ENCODE peak calls at places on chromosomes 13 and 19, in eight cellular contexts. W is stromal cell of bone marrow; N is H7; E is naive thymus-derived CD4-positive, alpha-beta T cell; I is osteoblast; Q is stimulated activated CD8-positive, alpha-beta memory T cell treated with anti-CD3 and anti-CD28 coated beads, Interleukin-4, amount 100 ng/mL, for 24 hours; F is stimulated activated CD4-positive, alpha-beta T cell treated with anti-CD3 and anti-CD28 coated beads, Interleukin-1b, Interleukin-23, amount 100 ng/mL, for 1 hour; S is tibial nerve. K is an unnamed sample.
A peak's percentile ranks its signal among the peaks of the same experiment; 100 is the strongest.

GRCh38 chr13:36788276-36788675 is 30.7 kb upstream of the RFXAP start:
- DNase-seq in S (no peak), E (no peak), N (no peak), W (peak; percentile 30), I (no peak), F (no peak), Q (no peak), K (peak; percentile 24)

GRCh38 chr19:3146677-3147100 is 10.9 kb downstream of the GNA15 start:
- DNase-seq in Q (peak; percentile 57), S (no peak), I (peak; percentile 77), W (no peak), F (peak; percentile 29), N (peak; percentile 92), E (peak; percentile 68), K (no peak)

GRCh38 chr19:33413868-33414666 is 40.6 kb downstream of the CEBPG start:
- DNase-seq in N (no peak), Q (no peak), W (no peak), E (no peak), I (peak; percentile 35), F (no peak), S (no peak), K (no peak)

GRCh38 chr13:97555034-97555433 is 121.1 kb downstream of the RAP2A start:
- DNase-seq in W (no peak), F (no peak), I (no peak), Q (no peak), N (no peak), S (no peak), E (no peak), K (no peak)

GRCh38 chr13:30581582-30581981 is 36.1 kb upstream of the USPL1 start:
- DNase-seq in F (no peak), Q (no peak), S (no peak), W (no peak), E (no peak), I (peak; percentile 56), N (peak; percentile 49), K (no peak)

GRCh38 chr19:7072541-7072940 is 3.0 kb downstream of the ZNF557 start:
- DNase-seq in W (no peak), Q (no peak), F (no peak), E (no peak), S (no peak), N (no peak), I (no peak), K (no peak)

GRCh38 chr13:79662882-79663281 is 181.9 kb downstream of the NDFIP2 start:
- DNase-seq in I (no peak), Q (no peak), E (no peak), S (no peak), F (no peak), W (no peak), N (no peak), K (no peak)

GRCh38 chr13:101706651-101707050 is 254.2 kb downstream of the ITGBL1 start:
- DNase-seq in W (peak; percentile 92), N (no peak), S (no peak), F (no peak), Q (no peak), E (no peak), I (peak; percentile 91), K (peak; percentile 91)

GRCh38 chr19:4633140-4633967 is 6.0 kb upstream of the TNFAIP8L1 start:
- DNase-seq in N (peak; percentile 81), I (peak; percentile 93), E (no peak), F (no peak), S (no peak), W (peak; percentile 33), Q (no peak), K (no peak)

GRCh38 chr19:32418155-32418554 is 12.6 kb downstream of the DPY19L3 start:
- DNase-seq in Q (no peak), I (no peak), F (no peak), N (no peak), W (no peak), E (no peak), S (no peak), K (no peak)

GRCh38 chr13:39585219-39585618 is 17.8 kb downstream of the LHFPL6 start:
- DNase-seq in S (no peak), N (no peak), Q (no peak), F (no peak), I (no peak), W (no peak), E (no peak), K (no peak)

GRCh38 chr13:106104281-106104901 is 431.1 kb downstream of the EFNB2 start:
- DNase-seq in S (no peak), F (no peak), N (no peak), W (peak; percentile 79), I (peak; percentile 88), Q (no peak), E (no peak), K (peak; percentile 90)

GRCh38 chr13:87919956-87920355 is 248.8 kb downstream of the SLITRK5 start:
- DNase-seq in N (no peak), F (no peak), Q (no peak), E (no peak), I (no peak), W (no peak), S (no peak), K (no peak)